ENCODE peak calls at places on chromosome X, in ten cellular contexts. E is AG04450; H is CD8-positive, alpha-beta memory T cell; I is endodermal cell; B is AG09309; K is dorsolateral prefrontal cortex; U is lower leg skin; J is SK-N-SH; Z is spleen; G is tibial artery. S is an unnamed sample.

GRCh38 chrX:19579485-19579884 is 64.2 kb upstream of the MAP3K15 start:
- DNase-seq in G (no peak), K (no peak), Z (no peak), I (no peak), J (no peak), B (peak; percentile 13), E (no peak), U (no peak), H (no peak), S (no peak)

GRCh38 chrX:97597954-97598353 is 714.2 kb downstream of the RPA4 start:
- DNase-seq in J (no peak), U (no peak), I (peak; percentile 73), G (no peak), K (no peak), E (no peak), Z (no peak), H (no peak), B (no peak), S (no peak)

GRCh38 chrX:32395878-32396277 is 815.5 kb downstream of the DMD start:
- DNase-seq in K (no peak), I (no peak), J (no peak), E (no peak), H (no peak), Z (no peak), G (no peak), B (no peak), U (no peak), S (no peak)

GRCh38 chrX:103918584-103919335 is 43.7 kb upstream of the TMSB15B start:
- DNase-seq in G (peak; percentile 64), K (peak; percentile 64), H (peak; percentile 37), B (no peak), E (no peak), U (peak; percentile 27), Z (peak; percentile 89), J (peak; percentile 71), I (peak; percentile 94), S (peak; percentile 17)

GRCh38 chrX:153524234-153524633 is 6.8 kb downstream of the ATP2B3 start:
- DNase-seq in U (no peak), H (no peak), Z (no peak), E (no peak), K (no peak), G (no peak), B (no peak), I (no peak), J (no peak), S (no peak)

GRCh38 chrX:15930585-15930984 is 76.0 kb upstream of the AP1S2 start:
- DNase-seq in G (no peak), H (no peak), K (no peak), E (peak; percentile 20), Z (no peak), U (no peak), B (peak; percentile 28), I (no peak), J (peak; percentile 24), S (no peak)

GRCh38 chrX:33194876-33195433 is 16.4 kb downstream of the DMD start:
- DNase-seq in B (no peak), Z (no peak), U (no peak), K (no peak), J (no peak), I (no peak), E (no peak), H (no peak), G (no peak), S (no peak)

GRCh38 chrX:11704725-11705495 is 39.2 kb upstream of the ARHGAP6 start:
- DNase-seq in K (no peak), J (no peak), I (peak; percentile 73), H (no peak), Z (no peak), U (no peak), E (no peak), G (no peak), B (no peak), S (no peak)

GRCh38 chrX:109856974-109857373 is 123.9 kb upstream of the ACSL4 start:
- DNase-seq in U (no peak), H (no peak), I (no peak), G (no peak), E (no peak), J (peak; percentile 19), B (no peak), K (no peak), Z (no peak), S (no peak)

GRCh38 chrX:120514236-120514635 is 45.1 kb upstream of the LAMP2 start:
- DNase-seq in K (no peak), U (no peak), Z (no peak), J (peak; percentile 33), I (peak; percentile 42), B (no peak), H (no peak), E (no peak), G (no peak), S (no peak)

GRCh38 chrX:64394874-64395567 is at the start of gene MTMR8:
- DNase-seq in B (no peak), I (peak; percentile 93), K (peak; percentile 67), Z (peak; percentile 90), H (peak; percentile 68), U (peak; percentile 49), J (peak; percentile 75), E (no peak), G (peak; percentile 58), S (no peak)

GRCh38 chrX:39915081-39915480 is 182.7 kb downstream of the BCOR start:
- DNase-seq in I (no peak), U (no peak), H (no peak), E (no peak), K (peak; percentile 16), B (no peak), J (no peak), G (no peak), Z (no peak), S (no peak)

GRCh38 chrX:9591496-9591895 is 126.6 kb downstream of the TBL1X start:
- DNase-seq in J (no peak), I (no peak), E (no peak), H (no peak), Z (no peak), B (no peak), K (no peak), U (no peak), G (no peak), S (no peak)

GRCh38 chrX:4671344-4671743 is 957.9 kb upstream of the PRKX start:
- DNase-seq in H (no peak), U (no peak), E (no peak), J (no peak), G (no peak), Z (no peak), B (no peak), K (no peak), I (no peak), S (no peak)

GRCh38 chrX:17580529-17581155 is 156.7 kb upstream of the SCML1 start:
- DNase-seq in H (no peak), G (no peak), B (peak; percentile 49), J (no peak), E (no peak), K (no peak), Z (no peak), U (no peak), I (no peak), S (peak; percentile 61)

GRCh38 chrX:15530318-15530717 is 29.7 kb downstream of the BMX start:
- DNase-seq in I (peak; percentile 51), J (no peak), B (no peak), E (no peak), Z (no peak), K (no peak), U (no peak), H (no peak), G (no peak), S (no peak)

DNA sequence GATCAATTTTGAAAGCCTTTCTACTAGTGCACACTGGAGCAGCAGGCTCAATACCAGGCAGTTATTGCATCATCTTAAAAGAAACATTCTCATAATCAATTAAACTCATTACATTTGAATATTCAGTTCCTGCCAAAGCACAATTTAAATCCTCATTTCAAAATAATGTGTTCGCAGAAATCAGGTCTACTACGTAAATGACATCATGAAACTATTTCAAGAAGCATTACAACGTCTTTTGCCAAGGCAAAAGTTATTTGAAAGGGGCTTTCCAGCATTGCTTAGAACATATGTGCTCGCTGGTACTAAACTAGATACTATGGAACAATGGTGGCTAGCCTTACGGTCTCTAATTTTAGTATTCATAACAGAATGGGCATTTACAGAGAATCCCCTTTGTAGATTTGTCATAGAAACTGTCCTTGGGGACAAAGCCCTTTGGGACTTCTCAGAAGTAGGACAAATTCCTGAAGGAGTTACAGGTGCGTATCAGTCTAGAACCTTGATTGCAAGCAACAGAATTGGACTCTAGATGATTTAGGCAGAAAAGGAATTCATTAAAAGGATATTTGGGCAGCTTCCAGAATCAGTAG is 27.6 kb upstream of the HUWE1 start:
- DNase-seq in E (no peak), J (no peak), Z (no peak), G (no peak), H (no peak), I (no peak), U (no peak), B (no peak), K (no peak), S (no peak)
- H3K4me3 ChIP-seq in E (no peak overlapping the region), J (no peak overlapping the region), Z (peak overlapping the region; percentile 47), G (no peak overlapping the region), H (peak overlapping the region; percentile 29), I (no peak overlapping the region), U (no peak overlapping the region), B (no peak overlapping the region), K (no peak overlapping the region), S (no peak overlapping the region)

GRCh38 chrX:30349946-30350345 is 40.8 kb upstream of the NR0B1 start:
- DNase-seq in K (no peak), E (no peak), H (no peak), G (no peak), Z (no peak), U (no peak), J (no peak), I (no peak), B (no peak), S (no peak)
- H3K4me3 ChIP-seq in K (no peak overlapping the region), E (no peak overlapping the region), H (no peak overlapping the region), G (no peak overlapping the region), Z (no peak overlapping the region), U (no peak overlapping the region), J (no peak overlapping the region), I (no peak overlapping the region), B (no peak overlapping the region), S (no peak overlapping the region)

GRCh38 chrX:2829066-2829430 is 318 bp downstream of the GYG2 start:
- DNase-seq in H (no peak), U (no peak), G (no peak), E (no peak), I (peak; percentile 88), Z (no peak), J (peak; percentile 60), K (no peak), B (no peak), S (no peak)
- H3K4me3 ChIP-seq in H (no peak overlapping the region), U (no peak overlapping the region), G (peak overlapping the region; percentile 38), E (peak overlapping the region; percentile 56), I (no peak overlapping the region), Z (peak overlapping the region; percentile 57), J (peak overlapping the region; percentile 26), K (no peak overlapping the region), B (peak overlapping the region; percentile 37), S (peak overlapping the region; percentile 39)

DNA sequence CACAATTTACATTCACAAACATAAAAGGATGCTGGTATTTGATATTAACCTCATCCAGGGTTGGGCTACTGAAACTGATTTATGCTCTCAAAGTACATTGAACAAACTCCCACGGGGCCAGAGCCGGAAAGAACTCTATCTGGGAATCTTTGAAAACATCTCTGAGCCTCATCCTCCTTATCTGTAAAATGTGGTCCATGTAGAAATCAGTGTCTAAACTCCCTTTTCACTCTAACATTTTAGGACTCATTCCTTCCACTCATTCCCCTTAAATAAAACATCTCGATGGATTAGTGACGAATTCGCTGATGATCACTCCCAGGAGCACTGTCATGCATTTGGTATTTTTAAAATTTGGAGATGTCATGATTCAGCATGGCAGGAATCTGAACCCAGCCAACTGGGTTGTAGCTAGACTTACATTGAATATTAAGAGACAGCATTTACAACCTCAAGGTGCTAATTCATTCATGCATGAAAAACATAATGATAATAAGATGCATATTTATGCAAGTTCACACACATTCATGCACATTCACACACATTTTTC is 88.2 kb downstream of the SPANXN3 start:
- DNase-seq in E (no peak), B (no peak), K (no peak), I (no peak), J (no peak), G (no peak), H (no peak), U (no peak), Z (no peak), S (peak; percentile 0)
- H3K4me3 ChIP-seq in E (no peak overlapping the region), B (no peak overlapping the region), K (no peak overlapping the region), I (no peak overlapping the region), J (no peak overlapping the region), G (no peak overlapping the region), H (no peak overlapping the region), U (no peak overlapping the region), Z (no peak overlapping the region), S (no peak overlapping the region)